ENCODE peak calls at places on chromosomes 4 and X, in four cellular contexts. One of them, this sample, is unnamed.

GRCh38 chr4:168551945-168552695 is 55.3 kb downstream of the PALLD start:
- DNase-seq in SJSA1: peak
- DNase-seq in stomach: no peak
- DNase-seq in fibroblast of mammary gland: peak
- DNase-seq in this sample: no peak

GRCh38 chrX:47285762-47286320 is 53.0 kb downstream of the USP11 start:
- DNase-seq in SJSA1: no peak
- DNase-seq in stomach: no peak
- DNase-seq in fibroblast of mammary gland: peak
- DNase-seq in this sample: no peak

GRCh38 chr4:52659016-52659721 is at the start of gene USP46:
- DNase-seq in SJSA1: peak
- DNase-seq in stomach: peak
- DNase-seq in fibroblast of mammary gland: peak
- DNase-seq in this sample: peak

GRCh38 chrX:110316351-110317078 is 1.4 kb downstream of the AMMECR1 start:
- DNase-seq in SJSA1: peak
- DNase-seq in stomach: no peak
- DNase-seq in fibroblast of mammary gland: peak
- DNase-seq in this sample: no peak

GRCh38 chrX:115318139-115318538 is 28.6 kb downstream of the LUZP4 start:
- DNase-seq in SJSA1: no peak
- DNase-seq in stomach: no peak
- DNase-seq in fibroblast of mammary gland: no peak
- DNase-seq in this sample: no peak

GRCh38 chr4:29046716-29047115 is 1673.5 kb upstream of the PCDH7 start:
- DNase-seq in SJSA1: no peak
- DNase-seq in stomach: no peak
- DNase-seq in fibroblast of mammary gland: peak
- DNase-seq in this sample: no peak

GRCh38 chr4:7622371-7622770 is 187.6 kb upstream of the PSAPL1 start:
- DNase-seq in SJSA1: no peak
- DNase-seq in stomach: no peak
- DNase-seq in fibroblast of mammary gland: no peak
- DNase-seq in this sample: no peak

GRCh38 chr4:128863314-128864075 is 54.0 kb downstream of the JADE1 start:
- DNase-seq in SJSA1: peak
- DNase-seq in stomach: peak
- DNase-seq in fibroblast of mammary gland: peak
- DNase-seq in this sample: peak

GRCh38 chr4:83582289-83582756 is 46.4 kb downstream of the GPAT3 start:
- DNase-seq in SJSA1: no peak
- DNase-seq in stomach: peak
- DNase-seq in fibroblast of mammary gland: peak
- DNase-seq in this sample: peak

GRCh38 chr4:156594619-156595018 is 377.0 kb downstream of the PDGFC start:
- DNase-seq in SJSA1: no peak
- DNase-seq in stomach: peak
- DNase-seq in fibroblast of mammary gland: no peak
- DNase-seq in this sample: no peak

GRCh38 chrX:44203791-44204190 is 139.7 kb downstream of the EFHC2 start:
- DNase-seq in SJSA1: no peak
- DNase-seq in stomach: no peak
- DNase-seq in fibroblast of mammary gland: no peak
- DNase-seq in this sample: no peak

GRCh38 chrX:41384041-41384705 is 50.2 kb downstream of the DDX3X start:
- DNase-seq in SJSA1: peak
- DNase-seq in stomach: peak
- DNase-seq in fibroblast of mammary gland: peak
- DNase-seq in this sample: peak

GRCh38 chr4:167424338-167425256 is 190.3 kb upstream of the SPOCK3 start:
- DNase-seq in SJSA1: no peak
- DNase-seq in stomach: no peak
- DNase-seq in fibroblast of mammary gland: no peak
- DNase-seq in this sample: no peak

GRCh38 chr4:121706595-121707021 is 9.8 kb upstream of the ANXA5 start:
- DNase-seq in SJSA1: peak
- DNase-seq in stomach: no peak
- DNase-seq in fibroblast of mammary gland: peak
- DNase-seq in this sample: no peak

GRCh38 chr4:129043523-129043922 is 49.8 kb downstream of the SCLT1 start:
- DNase-seq in SJSA1: no peak
- DNase-seq in stomach: no peak
- DNase-seq in fibroblast of mammary gland: peak
- DNase-seq in this sample: no peak

GRCh38 chr4:39452153-39452859 is 6.4 kb downstream of the RPL9 start:
- DNase-seq in SJSA1: no peak
- DNase-seq in stomach: no peak
- DNase-seq in fibroblast of mammary gland: no peak
- DNase-seq in this sample: no peak

GRCh38 chr4:39453738-39454137 is 5.0 kb downstream of the RPL9 start:
- DNase-seq in SJSA1: no peak
- DNase-seq in stomach: no peak
- DNase-seq in fibroblast of mammary gland: no peak
- DNase-seq in this sample: no peak

GRCh38 chr4:39452860-39453587 is 5.7 kb downstream of the RPL9 start:
- DNase-seq in SJSA1: no peak
- DNase-seq in stomach: no peak
- DNase-seq in fibroblast of mammary gland: no peak
- DNase-seq in this sample: no peak

GRCh38 chr4:39456946-39457763 is 1.6 kb downstream of the RPL9 start:
- DNase-seq in SJSA1: no peak
- DNase-seq in stomach: no peak
- DNase-seq in fibroblast of mammary gland: no peak
- DNase-seq in this sample: no peak

GRCh38 chr4:39455486-39455885 is 3.2 kb downstream of the RPL9 start:
- DNase-seq in SJSA1: no peak
- DNase-seq in stomach: no peak
- DNase-seq in fibroblast of mammary gland: no peak
- DNase-seq in this sample: no peak
- H3K4me3 ChIP-seq in SJSA1: no peak
- H3K4me3 ChIP-seq in stomach: peak
- H3K4me3 ChIP-seq in fibroblast of mammary gland: no peak
- H3K4me3 ChIP-seq in this sample: no peak

GRCh38 chrX:129981752-129982299 is 609 bp upstream of the BCORL1 start:
- DNase-seq in SJSA1: no peak
- DNase-seq in stomach: no peak
- DNase-seq in fibroblast of mammary gland: no peak
- DNase-seq in this sample: peak

GRCh38 chrX:129980540-129981206 is 1.8 kb upstream of the BCORL1 start:
- DNase-seq in SJSA1: no peak
- DNase-seq in stomach: peak
- DNase-seq in fibroblast of mammary gland: no peak
- DNase-seq in this sample: peak

GRCh38 chrX:129980043-129980442 is 2.4 kb upstream of the BCORL1 start:
- DNase-seq in SJSA1: no peak
- DNase-seq in stomach: peak
- DNase-seq in fibroblast of mammary gland: no peak
- DNase-seq in this sample: peak

GRCh38 chrX:129982300-129983246 is at the start of gene BCORL1:
- DNase-seq in SJSA1: peak
- DNase-seq in stomach: peak
- DNase-seq in fibroblast of mammary gland: peak
- DNase-seq in this sample: peak

GRCh38 chrX:129981207-129981553 is 1.3 kb upstream of the BCORL1 start:
- DNase-seq in SJSA1: no peak
- DNase-seq in stomach: no peak
- DNase-seq in fibroblast of mammary gland: no peak
- DNase-seq in this sample: no peak
- H3K4me3 ChIP-seq in SJSA1: peak
- H3K4me3 ChIP-seq in stomach: no peak
- H3K4me3 ChIP-seq in fibroblast of mammary gland: peak
- H3K4me3 ChIP-seq in this sample: no peak

DNA sequence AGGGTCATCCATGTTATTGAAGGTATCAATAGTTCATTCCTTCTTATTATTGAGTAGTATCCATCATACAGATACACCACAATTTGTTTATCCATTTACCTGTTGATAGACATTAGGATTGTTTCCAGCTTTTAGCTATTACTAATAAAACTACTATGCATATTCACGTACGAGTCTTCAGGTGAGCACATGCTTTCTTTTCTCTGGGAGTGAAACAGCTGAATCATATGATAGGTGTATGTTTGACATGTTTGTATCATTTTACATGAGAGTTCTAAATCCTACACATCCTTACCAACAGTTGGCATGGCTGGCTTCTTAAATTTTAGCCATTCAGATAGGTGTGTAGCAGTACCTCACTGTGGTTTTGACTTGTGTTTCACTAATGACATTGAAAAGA is 556.6 kb upstream of the DIPK2B start:
- DNase-seq in SJSA1: no peak
- DNase-seq in stomach: no peak
- DNase-seq in fibroblast of mammary gland: no peak
- DNase-seq in this sample: no peak
- H3K4me3 ChIP-seq in SJSA1: no peak
- H3K4me3 ChIP-seq in stomach: no peak
- H3K4me3 ChIP-seq in fibroblast of mammary gland: no peak
- H3K4me3 ChIP-seq in this sample: no peak

GRCh38 chr4:76704133-76704881 is 193.6 kb downstream of the SOWAHB start:
- DNase-seq in SJSA1: peak
- DNase-seq in stomach: peak
- DNase-seq in fibroblast of mammary gland: peak
- DNase-seq in this sample: peak
- H3K4me3 ChIP-seq in SJSA1: no peak
- H3K4me3 ChIP-seq in stomach: no peak
- H3K4me3 ChIP-seq in fibroblast of mammary gland: no peak
- H3K4me3 ChIP-seq in this sample: no peak

DNA sequence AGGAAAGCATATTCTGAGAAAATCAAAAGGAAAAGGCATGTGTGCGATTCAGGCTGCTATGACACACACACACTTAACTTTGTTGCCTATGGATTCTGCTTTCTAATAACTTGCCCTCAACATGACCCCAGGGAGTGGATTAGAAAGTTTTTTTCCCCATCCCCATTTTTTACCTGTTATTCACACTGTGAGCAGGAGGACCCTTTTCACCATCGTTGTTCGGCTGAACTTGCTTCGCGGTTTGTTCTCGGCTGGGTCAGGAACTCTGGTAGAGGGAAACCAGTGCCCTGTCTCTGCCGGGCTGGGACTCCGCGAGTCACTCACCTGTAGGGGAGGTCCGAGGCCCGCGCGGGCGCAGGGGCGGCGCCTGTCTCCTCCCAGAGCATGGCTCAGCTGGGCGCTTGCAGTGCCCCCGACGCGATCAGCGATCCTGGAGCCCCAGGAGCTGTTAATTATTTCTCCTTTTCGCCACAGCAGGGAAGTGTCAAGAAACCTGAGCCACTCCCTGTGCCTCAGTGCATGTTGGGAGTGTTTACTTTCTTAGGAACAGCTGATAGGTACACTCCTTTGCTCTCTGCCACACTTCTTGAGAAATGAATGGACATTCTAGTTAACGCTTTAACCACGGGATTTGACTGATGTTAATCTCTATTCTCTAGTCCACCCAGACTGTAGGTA is at the start of gene RASSF6:
- DNase-seq in SJSA1: no peak
- DNase-seq in stomach: peak
- DNase-seq in fibroblast of mammary gland: no peak
- DNase-seq in this sample: peak
- H3K4me3 ChIP-seq in SJSA1: no peak
- H3K4me3 ChIP-seq in stomach: peak
- H3K4me3 ChIP-seq in fibroblast of mammary gland: no peak
- H3K4me3 ChIP-seq in this sample: peak

DNA sequence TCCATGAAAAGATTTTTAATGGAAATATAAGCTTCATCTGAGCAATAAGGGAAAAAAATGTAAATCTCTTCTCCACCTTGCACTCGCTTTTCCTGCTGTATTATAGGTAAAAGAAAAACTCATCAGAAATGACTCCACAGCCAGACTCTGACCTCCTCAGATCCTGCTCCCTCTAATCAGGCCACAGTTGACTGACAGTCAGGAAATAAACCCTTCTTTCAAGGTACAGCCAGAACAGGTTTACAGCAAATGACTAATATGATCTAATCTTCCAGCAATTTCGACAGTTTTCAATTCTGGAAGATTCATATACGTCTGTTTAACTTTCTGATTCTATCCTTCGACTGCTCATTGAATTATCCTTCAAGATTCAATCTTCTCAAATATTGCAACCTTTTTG is 84.9 kb upstream of the PCDH19 start:
- DNase-seq in SJSA1: no peak
- DNase-seq in stomach: no peak
- DNase-seq in fibroblast of mammary gland: no peak
- DNase-seq in this sample: no peak
- H3K4me3 ChIP-seq in SJSA1: no peak
- H3K4me3 ChIP-seq in stomach: no peak
- H3K4me3 ChIP-seq in fibroblast of mammary gland: no peak
- H3K4me3 ChIP-seq in this sample: no peak